ENCODE peak calls at places on chromosomes 1 and 21, in eight cellular contexts. One of them, this sample, is unnamed. For H3K9me3, the result is how much of the 10 kb centered on the place peaks cover.

GRCh38 chr21:31885146-31885545 is 12.3 kb downstream of the HUNK start:
- DNase-seq in fibroblast of lung: no peak
- DNase-seq in cardiac muscle cell: no peak
- DNase-seq in A673: no peak
- DNase-seq in aorta: no peak
- DNase-seq in neuronal stem cell: no peak
- DNase-seq in heart left ventricle: no peak
- DNase-seq in upper lobe of right lung: no peak
- DNase-seq in this sample: no peak

GRCh38 chr1:234154320-234155251 is 218.7 kb upstream of the COA6 start:
- DNase-seq in fibroblast of lung: peak
- DNase-seq in cardiac muscle cell: peak
- DNase-seq in A673: peak
- DNase-seq in aorta: no peak
- DNase-seq in neuronal stem cell: peak
- DNase-seq in heart left ventricle: no peak
- DNase-seq in upper lobe of right lung: no peak
- DNase-seq in this sample: no peak

GRCh38 chr1:29379438-29380073 is 143.2 kb downstream of the PTPRU start:
- DNase-seq in fibroblast of lung: peak
- DNase-seq in cardiac muscle cell: no peak
- DNase-seq in A673: peak
- DNase-seq in aorta: no peak
- DNase-seq in neuronal stem cell: peak
- DNase-seq in heart left ventricle: no peak
- DNase-seq in upper lobe of right lung: no peak
- DNase-seq in this sample: no peak

GRCh38 chr1:3049164-3049563 is 19.8 kb upstream of the PRDM16 start:
- DNase-seq in fibroblast of lung: no peak
- DNase-seq in cardiac muscle cell: no peak
- DNase-seq in A673: no peak
- DNase-seq in aorta: peak
- DNase-seq in neuronal stem cell: no peak
- DNase-seq in heart left ventricle: no peak
- DNase-seq in upper lobe of right lung: peak
- DNase-seq in this sample: no peak

GRCh38 chr1:159229896-159230295 is 25.2 kb downstream of the ACKR1 start:
- DNase-seq in fibroblast of lung: peak
- DNase-seq in cardiac muscle cell: no peak
- DNase-seq in A673: no peak
- DNase-seq in aorta: no peak
- DNase-seq in neuronal stem cell: no peak
- DNase-seq in heart left ventricle: no peak
- DNase-seq in upper lobe of right lung: no peak
- DNase-seq in this sample: no peak

GRCh38 chr1:168498159-168498609 is 45.6 kb downstream of the XCL2 start:
- DNase-seq in fibroblast of lung: peak
- DNase-seq in cardiac muscle cell: peak
- DNase-seq in A673: peak
- DNase-seq in aorta: no peak
- DNase-seq in neuronal stem cell: no peak
- DNase-seq in heart left ventricle: no peak
- DNase-seq in upper lobe of right lung: no peak
- DNase-seq in this sample: no peak

GRCh38 chr1:235953801-235954200 is 87.1 kb upstream of the LYST start:
- DNase-seq in fibroblast of lung: peak
- DNase-seq in cardiac muscle cell: no peak
- DNase-seq in A673: no peak
- DNase-seq in aorta: no peak
- DNase-seq in neuronal stem cell: no peak
- DNase-seq in heart left ventricle: no peak
- DNase-seq in upper lobe of right lung: no peak
- DNase-seq in this sample: no peak

GRCh38 chr21:35705237-35705887 is 355.0 kb downstream of the SETD4 start:
- DNase-seq in fibroblast of lung: no peak
- DNase-seq in cardiac muscle cell: no peak
- DNase-seq in A673: no peak
- DNase-seq in aorta: no peak
- DNase-seq in neuronal stem cell: no peak
- DNase-seq in heart left ventricle: no peak
- DNase-seq in upper lobe of right lung: no peak
- DNase-seq in this sample: no peak

GRCh38 chr21:44742418-44743153 is 31.2 kb upstream of the TSPEAR start:
- DNase-seq in fibroblast of lung: no peak
- DNase-seq in cardiac muscle cell: no peak
- DNase-seq in A673: peak
- DNase-seq in aorta: no peak
- DNase-seq in neuronal stem cell: no peak
- DNase-seq in heart left ventricle: no peak
- DNase-seq in upper lobe of right lung: no peak
- DNase-seq in this sample: no peak

GRCh38 chr1:55304306-55304705 is 89.1 kb upstream of the USP24 start:
- DNase-seq in fibroblast of lung: no peak
- DNase-seq in cardiac muscle cell: peak
- DNase-seq in A673: peak
- DNase-seq in aorta: no peak
- DNase-seq in neuronal stem cell: no peak
- DNase-seq in heart left ventricle: no peak
- DNase-seq in upper lobe of right lung: no peak
- DNase-seq in this sample: no peak

GRCh38 chr21:36254106-36254941 is 65.7 kb upstream of the MORC3 start:
- DNase-seq in fibroblast of lung: no peak
- DNase-seq in cardiac muscle cell: no peak
- DNase-seq in A673: no peak
- DNase-seq in aorta: no peak
- DNase-seq in neuronal stem cell: no peak
- DNase-seq in heart left ventricle: no peak
- DNase-seq in upper lobe of right lung: no peak
- DNase-seq in this sample: no peak

GRCh38 chr1:61301824-61302652 is 219.7 kb downstream of the NFIA start:
- DNase-seq in fibroblast of lung: no peak
- DNase-seq in cardiac muscle cell: no peak
- DNase-seq in A673: no peak
- DNase-seq in aorta: no peak
- DNase-seq in neuronal stem cell: no peak
- DNase-seq in heart left ventricle: no peak
- DNase-seq in upper lobe of right lung: no peak
- DNase-seq in this sample: no peak

GRCh38 chr1:61310538-61310937 is 228.2 kb downstream of the NFIA start:
- DNase-seq in fibroblast of lung: no peak
- DNase-seq in cardiac muscle cell: no peak
- DNase-seq in A673: peak
- DNase-seq in aorta: no peak
- DNase-seq in neuronal stem cell: no peak
- DNase-seq in heart left ventricle: no peak
- DNase-seq in upper lobe of right lung: no peak
- DNase-seq in this sample: no peak

GRCh38 chr1:61310057-61310456 is 227.7 kb downstream of the NFIA start:
- DNase-seq in fibroblast of lung: no peak
- DNase-seq in cardiac muscle cell: no peak
- DNase-seq in A673: no peak
- DNase-seq in aorta: no peak
- DNase-seq in neuronal stem cell: no peak
- DNase-seq in heart left ventricle: no peak
- DNase-seq in upper lobe of right lung: no peak
- DNase-seq in this sample: no peak

DNA sequence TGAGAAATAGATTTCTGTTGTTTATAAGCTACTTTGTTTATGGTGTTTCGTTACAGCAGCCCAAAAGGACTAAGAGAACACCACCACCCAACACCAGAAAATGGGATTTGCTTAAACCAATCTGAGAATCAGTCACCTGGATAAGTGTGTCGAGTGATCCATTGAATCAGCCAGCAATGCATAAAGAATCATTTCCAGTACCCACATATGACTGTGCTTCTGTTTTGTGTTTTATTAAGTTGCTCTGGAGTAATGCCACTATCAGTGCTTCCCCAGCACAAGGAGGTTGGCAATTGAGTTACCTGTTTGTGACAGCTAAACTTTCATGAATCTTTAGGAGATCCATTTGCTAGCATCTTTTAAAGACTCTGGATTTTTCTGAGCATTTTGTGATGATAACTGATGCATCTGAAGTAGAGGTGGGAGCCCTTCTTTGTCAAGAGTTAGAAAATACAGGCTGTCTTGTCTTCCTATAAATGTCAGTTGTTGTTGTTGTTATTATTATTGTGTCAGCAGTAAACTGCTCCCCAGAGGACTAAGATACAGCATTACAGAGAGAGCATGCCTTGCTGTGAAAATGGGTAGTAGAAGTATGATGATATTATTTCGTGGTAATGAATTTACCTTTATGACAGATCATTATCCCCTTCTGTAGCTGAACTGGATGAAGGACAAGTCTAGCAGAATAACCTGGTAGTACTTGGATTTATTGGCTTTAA is 225.2 kb downstream of the NFIA start:
- DNase-seq in fibroblast of lung: no peak
- DNase-seq in cardiac muscle cell: no peak
- DNase-seq in A673: no peak
- DNase-seq in aorta: no peak
- DNase-seq in neuronal stem cell: no peak
- DNase-seq in heart left ventricle: no peak
- DNase-seq in upper lobe of right lung: no peak
- DNase-seq in this sample: no peak
- H3K9me3 ChIP-seq in fibroblast of lung: under half
- H3K9me3 ChIP-seq in cardiac muscle cell: under half
- H3K9me3 ChIP-seq in A673: under half
- H3K9me3 ChIP-seq in aorta: under half
- H3K9me3 ChIP-seq in neuronal stem cell: under half
- H3K9me3 ChIP-seq in heart left ventricle: under half
- H3K9me3 ChIP-seq in upper lobe of right lung: under half
- H3K9me3 ChIP-seq in this sample: under half

DNA sequence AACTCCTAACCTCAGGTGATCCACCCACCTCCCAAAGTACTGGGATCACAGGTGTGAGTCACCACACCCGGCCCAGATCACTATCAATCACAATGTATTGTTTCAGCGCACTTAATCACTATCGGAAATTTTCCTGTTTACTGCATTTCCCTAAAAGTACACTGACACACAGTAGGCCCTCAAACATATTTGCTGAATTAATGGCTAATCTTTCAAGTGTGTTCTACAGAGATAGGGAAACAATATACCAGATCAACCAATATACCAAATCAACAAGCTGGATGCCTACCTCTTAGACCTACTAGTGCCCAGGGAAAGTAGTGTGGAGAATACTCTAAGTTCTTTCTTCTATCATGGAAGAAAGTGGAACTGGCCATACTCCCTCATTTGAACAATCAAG is 17.1 kb downstream of the UBR4 start:
- DNase-seq in fibroblast of lung: no peak
- DNase-seq in cardiac muscle cell: no peak
- DNase-seq in A673: no peak
- DNase-seq in aorta: no peak
- DNase-seq in neuronal stem cell: no peak
- DNase-seq in heart left ventricle: no peak
- DNase-seq in upper lobe of right lung: no peak
- DNase-seq in this sample: no peak
- H3K9me3 ChIP-seq in fibroblast of lung: under half
- H3K9me3 ChIP-seq in cardiac muscle cell: under half
- H3K9me3 ChIP-seq in A673: under half
- H3K9me3 ChIP-seq in aorta: under half
- H3K9me3 ChIP-seq in neuronal stem cell: under half
- H3K9me3 ChIP-seq in heart left ventricle: under half
- H3K9me3 ChIP-seq in upper lobe of right lung: under half
- H3K9me3 ChIP-seq in this sample: under half

GRCh38 chr21:38221594-38221993 is 35.2 kb upstream of the KCNJ15 start:
- DNase-seq in fibroblast of lung: no peak
- DNase-seq in cardiac muscle cell: no peak
- DNase-seq in A673: no peak
- DNase-seq in aorta: no peak
- DNase-seq in neuronal stem cell: no peak
- DNase-seq in heart left ventricle: no peak
- DNase-seq in upper lobe of right lung: no peak
- DNase-seq in this sample: no peak

GRCh38 chr21:38227401-38227800 is 29.4 kb upstream of the KCNJ15 start:
- DNase-seq in fibroblast of lung: no peak
- DNase-seq in cardiac muscle cell: no peak
- DNase-seq in A673: no peak
- DNase-seq in aorta: no peak
- DNase-seq in neuronal stem cell: no peak
- DNase-seq in heart left ventricle: no peak
- DNase-seq in upper lobe of right lung: no peak
- DNase-seq in this sample: no peak

GRCh38 chr21:38220270-38220737 is 36.5 kb upstream of the KCNJ15 start:
- DNase-seq in fibroblast of lung: no peak
- DNase-seq in cardiac muscle cell: no peak
- DNase-seq in A673: no peak
- DNase-seq in aorta: no peak
- DNase-seq in neuronal stem cell: no peak
- DNase-seq in heart left ventricle: no peak
- DNase-seq in upper lobe of right lung: no peak
- DNase-seq in this sample: no peak

GRCh38 chr21:38228115-38228514 is 28.7 kb upstream of the KCNJ15 start:
- DNase-seq in fibroblast of lung: no peak
- DNase-seq in cardiac muscle cell: no peak
- DNase-seq in A673: no peak
- DNase-seq in aorta: no peak
- DNase-seq in neuronal stem cell: no peak
- DNase-seq in heart left ventricle: no peak
- DNase-seq in upper lobe of right lung: no peak
- DNase-seq in this sample: no peak

GRCh38 chr21:38223893-38224540 is 32.8 kb upstream of the KCNJ15 start:
- DNase-seq in fibroblast of lung: peak
- DNase-seq in cardiac muscle cell: no peak
- DNase-seq in A673: peak
- DNase-seq in aorta: no peak
- DNase-seq in neuronal stem cell: peak
- DNase-seq in heart left ventricle: no peak
- DNase-seq in upper lobe of right lung: no peak
- DNase-seq in this sample: no peak
- H3K9me3 ChIP-seq in fibroblast of lung: under half
- H3K9me3 ChIP-seq in cardiac muscle cell: under half
- H3K9me3 ChIP-seq in A673: under half
- H3K9me3 ChIP-seq in aorta: under half
- H3K9me3 ChIP-seq in neuronal stem cell: under half
- H3K9me3 ChIP-seq in heart left ventricle: half or more
- H3K9me3 ChIP-seq in upper lobe of right lung: under half
- H3K9me3 ChIP-seq in this sample: under half

GRCh38 chr1:231497629-231498152 is 30.8 kb upstream of the TSNAX start:
- DNase-seq in fibroblast of lung: no peak
- DNase-seq in cardiac muscle cell: no peak
- DNase-seq in A673: no peak
- DNase-seq in aorta: no peak
- DNase-seq in neuronal stem cell: no peak
- DNase-seq in heart left ventricle: no peak
- DNase-seq in upper lobe of right lung: no peak
- DNase-seq in this sample: no peak

GRCh38 chr1:231499148-231499763 is 29.2 kb upstream of the TSNAX start:
- DNase-seq in fibroblast of lung: no peak
- DNase-seq in cardiac muscle cell: no peak
- DNase-seq in A673: no peak
- DNase-seq in aorta: no peak
- DNase-seq in neuronal stem cell: no peak
- DNase-seq in heart left ventricle: no peak
- DNase-seq in upper lobe of right lung: no peak
- DNase-seq in this sample: no peak

GRCh38 chr1:231500666-231501065 is 27.8 kb upstream of the TSNAX start:
- DNase-seq in fibroblast of lung: no peak
- DNase-seq in cardiac muscle cell: no peak
- DNase-seq in A673: no peak
- DNase-seq in aorta: no peak
- DNase-seq in neuronal stem cell: no peak
- DNase-seq in heart left ventricle: no peak
- DNase-seq in upper lobe of right lung: no peak
- DNase-seq in this sample: no peak
- H3K9me3 ChIP-seq in fibroblast of lung: under half
- H3K9me3 ChIP-seq in cardiac muscle cell: under half
- H3K9me3 ChIP-seq in A673: under half
- H3K9me3 ChIP-seq in aorta: under half
- H3K9me3 ChIP-seq in neuronal stem cell: under half
- H3K9me3 ChIP-seq in heart left ventricle: under half
- H3K9me3 ChIP-seq in upper lobe of right lung: under half
- H3K9me3 ChIP-seq in this sample: under half

GRCh38 chr1:152640351-152640750 is 17.4 kb upstream of the LCE3A start:
- DNase-seq in fibroblast of lung: no peak
- DNase-seq in cardiac muscle cell: no peak
- DNase-seq in A673: no peak
- DNase-seq in aorta: no peak
- DNase-seq in neuronal stem cell: no peak
- DNase-seq in heart left ventricle: no peak
- DNase-seq in upper lobe of right lung: no peak
- DNase-seq in this sample: no peak
- H3K9me3 ChIP-seq in fibroblast of lung: under half
- H3K9me3 ChIP-seq in cardiac muscle cell: under half
- H3K9me3 ChIP-seq in A673: under half
- H3K9me3 ChIP-seq in aorta: under half
- H3K9me3 ChIP-seq in neuronal stem cell: under half
- H3K9me3 ChIP-seq in heart left ventricle: under half
- H3K9me3 ChIP-seq in upper lobe of right lung: under half
- H3K9me3 ChIP-seq in this sample: under half